ENCODE peak calls at places on chromosome 4, in five cellular contexts. B is activated CD8-positive, alpha-beta memory T cell treated with anti-CD3 and anti-CD28 coated beads for 48 hours; Q is NCI-H748 treated with DMSO at 0.1 percent for 48 hours; G is Peyer's patch; T is CD8-positive, alpha-beta memory T cell. R is an unnamed sample.

GRCh38 chr4:1512738-1513660 is 106.8 kb upstream of the NKX1-1 start:
- DNase-seq in B (peak; percentile 17), Q (no peak), G (peak; percentile 63), T (peak; percentile 18), R (peak; percentile 71)

GRCh38 chr4:138053601-138054322 is 188.4 kb downstream of the SLC7A11 start:
- DNase-seq in B (no peak), Q (no peak), G (no peak), T (no peak), R (peak; percentile 81)

GRCh38 chr4:128711361-128711760 is 98.1 kb upstream of the JADE1 start:
- DNase-seq in B (no peak), Q (no peak), G (no peak), T (no peak), R (no peak)

GRCh38 chr4:182231080-182231479 is 12.1 kb upstream of the TENM3 start:
- DNase-seq in B (no peak), Q (no peak), G (no peak), T (no peak), R (no peak)

GRCh38 chr4:20589436-20589835 is 110.8 kb upstream of the PACRGL start:
- DNase-seq in B (no peak), Q (no peak), G (no peak), T (no peak), R (no peak)

GRCh38 chr4:183686461-183686860 is 27.4 kb downstream of the TRAPPC11 start:
- DNase-seq in B (no peak), Q (no peak), G (no peak), T (no peak), R (no peak)

GRCh38 chr4:15451181-15451865 is 18.4 kb upstream of the CC2D2A start:
- DNase-seq in B (no peak), Q (no peak), G (no peak), T (no peak), R (no peak)

GRCh38 chr4:77240469-77241066 is 83.6 kb downstream of the CCNG2 start:
- DNase-seq in B (peak; percentile 29), Q (peak; percentile 9), G (peak; percentile 72), T (peak; percentile 1), R (peak; percentile 79)

GRCh38 chr4:137967480-137968190 is 274.5 kb downstream of the SLC7A11 start:
- DNase-seq in B (no peak), Q (no peak), G (no peak), T (no peak), R (no peak)

GRCh38 chr4:154009191-154009590 is 220.3 kb upstream of the SFRP2 start:
- DNase-seq in B (no peak), Q (no peak), G (no peak), T (no peak), R (no peak)

GRCh38 chr4:123234966-123235365 is 161.6 kb upstream of the SPRY1 start:
- DNase-seq in B (no peak), Q (no peak), G (no peak), T (no peak), R (no peak)

GRCh38 chr4:83782591-83782990 is 246.7 kb downstream of the GPAT3 start:
- DNase-seq in B (no peak), Q (no peak), G (no peak), T (no peak), R (no peak)